ENCODE peak calls at places on chromosomes 2 and 18, in eight cellular contexts. L, R, K, O, A, I, Z and W are unnamed samples.

GRCh38 chr2:50863856-50864255 is 168.1 kb downstream of the NRXN1 start:
- DNase-seq in I (no peak), K (no peak), A (no peak), Z (no peak), R (no peak), L (no peak), O (no peak), W (no peak)

GRCh38 chr18:42654561-42654960 is 460.9 kb downstream of the RIT2 start:
- DNase-seq in K (no peak), A (no peak), R (no peak), L (no peak), O (no peak), I (no peak), Z (no peak), W (no peak)

GRCh38 chr2:15782009-15782751 is 158.2 kb upstream of the MYCN start:
- DNase-seq in R (no peak), L (no peak), K (no peak), I (no peak), O (no peak), Z (peak), A (no peak), W (no peak)

GRCh38 chr2:174690026-174690425 is 74.2 kb downstream of the CHRNA1 start:
- DNase-seq in K (no peak), Z (no peak), L (no peak), R (no peak), I (no peak), O (no peak), A (no peak), W (no peak)

GRCh38 chr2:166234112-166234846 is 106.5 kb upstream of the SCN1A start:
- DNase-seq in L (no peak), K (no peak), O (peak), Z (no peak), A (no peak), R (no peak), I (no peak), W (no peak)

GRCh38 chr18:40789286-40789685 is 1165.7 kb upstream of the PIK3C3 start:
- DNase-seq in O (no peak), L (no peak), A (no peak), K (no peak), Z (no peak), I (no peak), R (no peak), W (no peak)

GRCh38 chr2:121613774-121614173 is 35.5 kb downstream of the CLASP1 start:
- DNase-seq in O (no peak), I (no peak), R (no peak), L (no peak), A (no peak), Z (no peak), K (no peak), W (no peak)

GRCh38 chr2:42853571-42854206 is 61.3 kb upstream of the HAAO start:
- DNase-seq in O (no peak), A (no peak), R (no peak), L (no peak), K (no peak), Z (no peak), I (no peak), W (no peak)

GRCh38 chr2:25838152-25838756 is 40.0 kb downstream of the ASXL2 start:
- DNase-seq in L (no peak), A (no peak), O (no peak), R (no peak), K (no peak), Z (no peak), I (no peak), W (no peak)

GRCh38 chr18:76943542-76944339 is 121.4 kb downstream of the ZNF236 start:
- DNase-seq in L (no peak), O (no peak), Z (no peak), A (no peak), K (no peak), I (peak), R (peak), W (no peak)

GRCh38 chr2:39435254-39435653 is 1.8 kb downstream of the MAP4K3 start:
- DNase-seq in K (no peak), R (no peak), O (no peak), A (peak), I (no peak), L (no peak), Z (no peak), W (no peak)

GRCh38 chr2:8524823-8525222 is 157.0 kb upstream of the ID2 start:
- DNase-seq in K (no peak), O (no peak), Z (no peak), R (no peak), L (no peak), A (no peak), I (no peak), W (no peak)

GRCh38 chr2:216936954-216937357 is 77.1 kb upstream of the TNP1 start:
- DNase-seq in K (no peak), Z (no peak), I (peak), R (peak), A (no peak), L (no peak), O (no peak), W (no peak)

GRCh38 chr2:135174802-135175093 is 122.7 kb downstream of the RAB3GAP1 start:
- DNase-seq in I (no peak), A (no peak), Z (no peak), O (no peak), R (peak), K (no peak), L (no peak), W (no peak)

GRCh38 chr2:226794751-226795171 is 4.9 kb downstream of the IRS1 start:
- DNase-seq in A (no peak), L (no peak), I (no peak), R (peak), K (no peak), Z (no peak), O (no peak), W (no peak)

GRCh38 chr2:113818382-113818951 is 62.0 kb upstream of the SLC35F5 start:
- DNase-seq in A (peak), L (no peak), K (no peak), R (no peak), I (peak), Z (peak), O (peak), W (no peak)

GRCh38 chr2:238019962-238020361 is 40.8 kb upstream of the SCLY start:
- DNase-seq in O (no peak), K (no peak), Z (no peak), A (no peak), I (no peak), L (no peak), R (no peak), W (no peak)

GRCh38 chr2:104845552-104845931 is 8.4 kb upstream of the POU3F3 start:
- DNase-seq in Z (no peak), R (no peak), O (no peak), K (no peak), A (no peak), L (no peak), I (no peak), W (no peak)

GRCh38 chr2:68878753-68879152 is 7.6 kb upstream of the BMP10 start:
- DNase-seq in Z (no peak), A (no peak), O (no peak), R (no peak), K (no peak), I (no peak), L (no peak), W (no peak)

GRCh38 chr2:47486858-47487497 is 84.0 kb downstream of the MSH2 start:
- DNase-seq in R (no peak), L (no peak), A (no peak), Z (no peak), I (no peak), K (no peak), O (no peak), W (no peak)

GRCh38 chr18:78814766-78815165 is 164.9 kb upstream of the SALL3 start:
- DNase-seq in I (no peak), R (no peak), O (no peak), L (no peak), A (no peak), Z (peak), K (no peak), W (no peak)

GRCh38 chr2:210302326-210302725 is 12.6 kb downstream of the MYL1 start:
- DNase-seq in K (no peak), L (no peak), R (no peak), O (no peak), Z (no peak), I (no peak), A (no peak), W (no peak)

GRCh38 chr18:55048892-55049291 is 89.6 kb upstream of the CCDC68 start:
- DNase-seq in L (no peak), K (no peak), Z (no peak), I (no peak), R (no peak), O (no peak), A (no peak), W (no peak)

GRCh38 chr2:174594451-174594850 is 3.2 kb downstream of the WIPF1 start:
- DNase-seq in O (no peak), K (no peak), A (no peak), R (no peak), L (no peak), Z (no peak), I (no peak), W (no peak)

GRCh38 chr2:70828914-70829824 is 6.4 kb downstream of the CD207 start:
- DNase-seq in Z (no peak), O (peak), A (no peak), I (no peak), K (no peak), R (no peak), L (no peak), W (no peak)

GRCh38 chr18:22172594-22173049 is 3.2 kb downstream of the GATA6 start:
- DNase-seq in L (no peak), Z (no peak), O (no peak), A (no peak), K (no peak), R (no peak), I (no peak), W (no peak)